ENCODE peak calls at places on chromosomes 3 and 15, in four cellular contexts. W is lower lobe of right lung, I is right lobe of liver, E is aorta. P is an unnamed sample.

GRCh38 chr3:105883798-105884377 is 15.1 kb upstream of the CBLB start:
- DNase-seq in W (no peak), I (no peak), E (no peak), P (no peak)

GRCh38 chr3:11078826-11079520 is 75.3 kb upstream of the HRH1 start:
- DNase-seq in W (no peak), I (no peak), E (no peak), P (no peak)

GRCh38 chr3:24562874-24563273 is 68.2 kb upstream of the THRB start:
- DNase-seq in W (no peak), I (no peak), E (no peak), P (no peak)

GRCh38 chr3:50912746-50913145 is 238.0 kb downstream of the DOCK3 start:
- DNase-seq in W (no peak), I (no peak), E (no peak), P (no peak)

GRCh38 chr3:61847784-61848462 is 286.6 kb downstream of the PTPRG start:
- DNase-seq in W (peak), I (peak), E (peak), P (peak)

GRCh38 chr15:63918317-63918672 is 84.5 kb upstream of the HERC1 start:
- DNase-seq in W (no peak), I (no peak), E (no peak), P (no peak)

GRCh38 chr15:67372563-67372962 is 118.0 kb downstream of the IQCH start:
- DNase-seq in W (no peak), I (no peak), E (no peak), P (no peak)

GRCh38 chr15:68640791-68641331 is 62.1 kb downstream of the CORO2B start:
- DNase-seq in W (no peak), I (no peak), E (no peak), P (no peak)

GRCh38 chr3:195853036-195853435 is 41.3 kb upstream of the MUC4 start:
- DNase-seq in W (no peak), I (no peak), E (no peak), P (no peak)

GRCh38 chr3:124149774-124150173 is 157.8 kb upstream of the ROPN1 start:
- DNase-seq in W (no peak), I (no peak), E (no peak), P (no peak)

GRCh38 chr3:45065373-45065720 is 39.2 kb downstream of the CLEC3B start:
- DNase-seq in W (no peak), I (no peak), E (no peak), P (no peak)

GRCh38 chr15:57505949-57506391 is 85.7 kb upstream of the MYZAP start:
- DNase-seq in W (peak), I (no peak), E (peak), P (no peak)

GRCh38 chr15:101047301-101047781 is 128.2 kb downstream of the LRRK1 start:
- DNase-seq in W (peak), I (peak), E (peak), P (peak)

GRCh38 chr3:43153189-43154083 is 47.6 kb upstream of the POMGNT2 start:
- DNase-seq in W (no peak), I (no peak), E (peak), P (no peak)

GRCh38 chr15:47384316-47384715 is 333.0 kb upstream of the SEMA6D start:
- DNase-seq in W (no peak), I (no peak), E (peak), P (no peak)

GRCh38 chr3:78878011-78878410 is 889.8 kb downstream of the ROBO1 start:
- DNase-seq in W (no peak), I (no peak), E (no peak), P (no peak)

GRCh38 chr15:48682949-48683651 is 37.6 kb upstream of the FBN1 start:
- DNase-seq in W (peak), I (peak), E (peak), P (peak)

GRCh38 chr3:155995525-155996370 is 124.6 kb upstream of the KCNAB1 start:
- DNase-seq in W (no peak), I (no peak), E (no peak), P (no peak)

GRCh38 chr15:96234109-96234892 is 96.2 kb upstream of the NR2F2 start:
- DNase-seq in W (no peak), I (no peak), E (no peak), P (no peak)

GRCh38 chr3:98734737-98735136 is 28.4 kb upstream of the ST3GAL6 start:
- DNase-seq in W (no peak), I (no peak), E (no peak), P (no peak)

GRCh38 chr3:144363856-144364255 is 392.2 kb downstream of the DIPK2A start:
- DNase-seq in W (no peak), I (no peak), E (no peak), P (no peak)

GRCh38 chr3:13689373-13690265 is 140.7 kb downstream of the FBLN2 start:
- DNase-seq in W (no peak), I (no peak), E (no peak), P (no peak)

GRCh38 chr3:13686332-13686731 is 137.4 kb downstream of the FBLN2 start:
- DNase-seq in W (no peak), I (no peak), E (no peak), P (no peak)

GRCh38 chr3:13687409-13687989 is 138.6 kb downstream of the FBLN2 start:
- DNase-seq in W (no peak), I (no peak), E (no peak), P (no peak)

GRCh38 chr3:13688034-13688433 is 139.1 kb downstream of the FBLN2 start:
- DNase-seq in W (no peak), I (no peak), E (no peak), P (no peak)

DNA sequence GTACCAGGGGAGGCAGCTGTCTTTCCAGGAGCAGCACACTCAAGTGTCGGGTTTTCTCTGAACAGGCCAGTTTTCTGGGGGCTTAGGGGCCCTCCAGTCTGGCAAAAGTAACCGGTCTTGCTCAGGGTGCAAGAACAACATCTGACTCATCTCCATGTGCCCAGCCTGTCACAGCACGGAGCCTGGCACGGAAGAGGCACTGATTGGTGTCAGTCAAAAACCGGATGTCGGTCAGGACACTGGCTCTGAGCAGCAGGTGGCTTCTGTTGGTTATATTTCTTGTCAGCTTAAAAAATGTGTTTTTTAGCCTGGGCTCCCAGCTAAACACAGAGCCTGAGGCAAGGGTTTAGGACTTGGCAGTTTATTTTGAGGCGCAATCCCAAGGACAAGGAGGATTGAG is 139.9 kb downstream of the FBLN2 start:
- DNase-seq in W (no peak), I (no peak), E (no peak), P (no peak)
- H3K27ac ChIP-seq in W (no peak), I (no peak), E (no peak), P (no peak)

DNA sequence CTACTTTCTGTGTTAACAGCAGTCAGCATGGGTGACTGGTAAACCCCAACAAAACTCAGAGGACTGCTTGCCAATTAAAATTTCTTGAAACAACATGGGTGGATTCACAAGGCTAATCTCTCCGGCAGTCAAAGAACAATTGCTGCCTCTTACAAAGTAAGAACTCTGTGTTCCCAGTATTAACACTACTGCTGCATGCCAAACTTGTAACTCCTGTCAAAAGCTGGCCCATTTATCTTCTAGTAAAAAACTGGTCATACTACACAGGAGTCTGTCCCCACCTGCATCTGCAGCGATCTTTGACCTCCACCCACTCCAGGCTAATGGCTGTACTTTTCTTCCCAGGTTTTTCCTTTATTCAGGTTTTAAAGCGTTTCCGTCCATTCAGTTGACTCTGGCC is 8.7 kb upstream of the ZNF589 start:
- DNase-seq in W (no peak), I (no peak), E (no peak), P (no peak)
- H3K4me3 ChIP-seq in W (no peak), I (no peak), E (no peak), P (no peak)

GRCh38 chr3:29427266-29428103 is 146.6 kb downstream of the RBMS3 start:
- DNase-seq in W (no peak), I (no peak), E (no peak), P (no peak)
- H3K27ac ChIP-seq in W (no peak), I (no peak), E (peak), P (no peak)

GRCh38 chr3:57161915-57162314 is 3.2 kb downstream of the IL17RD start:
- DNase-seq in W (no peak), I (no peak), E (no peak), P (no peak)
- H3K4me3 ChIP-seq in W (no peak), I (no peak), E (no peak), P (no peak)

GRCh38 chr15:83284563-83285283 is at the start of gene BNC1:
- DNase-seq in W (no peak), I (no peak), E (no peak), P (no peak)
- H3K27ac ChIP-seq in W (no peak), I (no peak), E (no peak), P (no peak)

DNA sequence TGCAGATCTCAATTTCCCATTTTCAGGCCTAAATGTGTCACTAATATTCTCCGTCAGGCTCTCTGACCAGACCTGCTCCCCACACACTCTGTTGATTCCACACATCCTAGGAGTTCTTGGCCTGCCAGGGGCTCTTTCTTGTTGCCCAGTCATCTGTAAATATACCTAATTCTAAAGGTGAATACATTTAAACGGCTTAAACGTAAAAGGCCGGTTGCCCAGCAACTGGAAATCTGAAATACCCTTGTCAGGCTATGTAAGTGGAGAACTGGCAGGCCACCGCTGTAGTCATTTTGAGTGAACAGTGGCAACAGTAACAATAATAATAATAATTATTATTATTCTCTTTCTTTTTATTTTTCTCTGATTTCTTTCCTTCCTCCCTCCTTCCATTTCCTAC is 302.7 kb downstream of the AGBL1 start:
- DNase-seq in W (no peak), I (no peak), E (no peak), P (no peak)
- H3K4me3 ChIP-seq in W (no peak), I (no peak), E (no peak), P (no peak)